ENCODE peak calls at places on chromosomes 6 and 20, in six cellular contexts. D, W, F, K, E and P are unnamed samples.

GRCh38 chr6:15519681-15520080 is 143.1 kb downstream of the DTNBP1 start:
- DNase-seq in D (no peak), W (no peak), F (no peak), K (no peak), E (no peak), P (no peak)

GRCh38 chr6:150848400-150848799 is 17.1 kb upstream of the MTHFD1L start:
- DNase-seq in D (no peak), W (no peak), F (no peak), K (no peak), E (no peak), P (no peak)

GRCh38 chr6:89368107-89368506 is 15.6 kb upstream of the UBE2J1 start:
- DNase-seq in D (no peak), W (peak), F (peak), K (peak), E (peak), P (no peak)

GRCh38 chr20:35215066-35215956 is 11.2 kb upstream of the MMP24 start:
- DNase-seq in D (no peak), W (no peak), F (no peak), K (no peak), E (no peak), P (no peak)

GRCh38 chr6:133953634-133954415 is 801 bp downstream of the TBPL1 start:
- DNase-seq in D (no peak), W (no peak), F (no peak), K (peak), E (no peak), P (no peak)

GRCh38 chr6:125670586-125670985 is 78.8 kb upstream of the HEY2 start:
- DNase-seq in D (no peak), W (no peak), F (peak), K (no peak), E (no peak), P (peak)

GRCh38 chr6:69349776-69350175 is 447.0 kb downstream of the LMBRD1 start:
- DNase-seq in D (no peak), W (no peak), F (no peak), K (no peak), E (no peak), P (no peak)

GRCh38 chr6:106473807-106474206 is 113.3 kb downstream of the CRYBG1 start:
- DNase-seq in D (peak), W (no peak), F (no peak), K (no peak), E (no peak), P (no peak)

GRCh38 chr6:111377558-111378120 is 105.4 kb downstream of the REV3L start:
- DNase-seq in D (no peak), W (no peak), F (no peak), K (no peak), E (no peak), P (no peak)

GRCh38 chr20:61963149-61963548 is 102.5 kb downstream of the TAF4 start:
- DNase-seq in D (no peak), W (peak), F (no peak), K (no peak), E (no peak), P (no peak)

GRCh38 chr20:45968081-45968671 is 3.8 kb downstream of the ZNF335 start:
- DNase-seq in D (no peak), W (peak), F (peak), K (no peak), E (peak), P (no peak)

GRCh38 chr20:9945406-9945805 is 89.4 kb upstream of the ANKEF1 start:
- DNase-seq in D (no peak), W (no peak), F (no peak), K (no peak), E (no peak), P (peak)

GRCh38 chr6:49744259-49744658 is at the start of gene CRISP3:
- DNase-seq in D (no peak), W (no peak), F (no peak), K (peak), E (no peak), P (no peak)

GRCh38 chr6:33192105-33192646 is at the start of gene COL11A2:
- DNase-seq in D (no peak), W (no peak), F (peak), K (no peak), E (no peak), P (no peak)

GRCh38 chr6:26156105-26156849 is 69.0 kb downstream of the HFE start:
- DNase-seq in D (peak), W (peak), F (peak), K (peak), E (peak), P (peak)

GRCh38 chr20:49811825-49812462 is 684 bp upstream of the SLC9A8 start:
- DNase-seq in D (peak), W (peak), F (peak), K (no peak), E (no peak), P (peak)

GRCh38 chr6:53294611-53295010 is 54.1 kb downstream of the ELOVL5 start:
- DNase-seq in D (no peak), W (no peak), F (no peak), K (no peak), E (no peak), P (no peak)

GRCh38 chr6:20723236-20723635 is 189.0 kb downstream of the CDKAL1 start:
- DNase-seq in D (no peak), W (no peak), F (no peak), K (no peak), E (no peak), P (no peak)

GRCh38 chr20:45456632-45457031 is 12.9 kb upstream of the WFDC2 start:
- DNase-seq in D (no peak), W (no peak), F (peak), K (peak), E (no peak), P (no peak)

GRCh38 chr6:158715330-158716311 is 65.8 kb downstream of the SYTL3 start:
- DNase-seq in D (no peak), W (no peak), F (no peak), K (no peak), E (no peak), P (no peak)

GRCh38 chr6:138104618-138105213 is 2.5 kb downstream of the PERP start:
- DNase-seq in D (no peak), W (no peak), F (no peak), K (no peak), E (no peak), P (no peak)

GRCh38 chr6:138105880-138106664 is 1.1 kb downstream of the PERP start:
- DNase-seq in D (no peak), W (no peak), F (peak), K (peak), E (no peak), P (no peak)

GRCh38 chr6:138106665-138107077 is 548 bp downstream of the PERP start:
- DNase-seq in D (no peak), W (no peak), F (no peak), K (no peak), E (no peak), P (no peak)

GRCh38 chr6:138103876-138104275 is 3.3 kb downstream of the PERP start:
- DNase-seq in D (no peak), W (no peak), F (no peak), K (no peak), E (no peak), P (no peak)

DNA sequence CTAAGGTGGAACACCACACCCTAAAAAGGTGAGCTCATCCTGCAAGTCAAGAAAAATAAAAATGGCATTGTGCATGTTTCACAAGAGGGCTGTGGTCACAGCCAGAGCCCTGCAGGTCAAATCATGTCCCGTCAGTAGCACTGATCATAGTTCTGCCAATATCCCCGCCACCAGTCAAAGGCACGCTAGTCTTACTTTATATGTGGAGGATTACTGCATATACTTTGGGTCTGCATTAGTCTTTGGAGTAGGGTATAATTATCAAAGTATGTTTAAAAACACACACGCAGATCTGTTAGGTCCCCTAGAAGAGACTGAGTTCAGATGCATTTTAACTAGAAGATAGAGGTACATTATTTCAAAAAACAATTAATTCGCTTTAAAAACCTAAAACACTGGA is 1.8 kb downstream of the PERP start:
- DNase-seq in D (no peak), W (no peak), F (no peak), K (peak), E (no peak), P (no peak)
- H3K4me3 ChIP-seq in D (peak), W (no peak), F (peak), K (peak), E (peak), P (peak)

GRCh38 chr6:142842423-142843261 is 102.3 kb downstream of the HIVEP2 start:
- DNase-seq in D (no peak), W (no peak), F (no peak), K (peak), E (no peak), P (no peak)
- H3K4me3 ChIP-seq in D (no peak), W (no peak), F (no peak), K (peak), E (peak), P (no peak)

DNA sequence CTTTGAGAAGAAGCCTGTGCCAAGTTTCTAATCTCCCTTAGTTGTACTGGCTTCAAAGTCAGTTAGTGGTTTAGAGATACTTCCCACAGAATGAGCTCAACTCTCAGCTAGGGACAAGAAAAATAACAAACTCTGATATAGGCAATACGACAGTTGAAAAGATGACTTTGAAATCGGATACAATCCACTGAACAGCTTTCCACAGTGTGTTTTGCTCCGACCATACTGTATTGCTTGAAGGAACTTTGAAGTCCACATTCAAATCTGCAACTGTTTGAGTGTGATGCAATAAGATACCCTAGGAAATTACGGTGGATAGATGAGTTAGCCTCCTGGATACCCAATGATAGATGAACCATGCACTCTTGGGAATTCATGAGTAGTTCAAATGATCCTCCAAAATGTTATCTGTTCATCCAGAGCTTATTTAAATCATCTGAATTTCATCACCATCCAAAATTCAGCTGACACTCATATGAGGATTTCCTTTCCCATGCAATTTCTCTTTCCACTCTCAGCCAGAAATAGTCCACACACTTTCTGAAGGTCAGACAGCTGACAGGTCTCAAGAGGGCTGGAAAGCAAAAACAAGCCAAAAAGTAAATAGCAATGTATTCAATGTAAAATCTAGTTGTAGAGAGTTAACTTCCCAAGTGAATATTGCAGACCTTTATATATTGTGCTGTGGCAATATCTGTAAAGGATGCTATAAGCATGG is 443.7 kb downstream of the HAO1 start:
- DNase-seq in D (peak), W (no peak), F (no peak), K (no peak), E (no peak), P (no peak)
- H3K4me3 ChIP-seq in D (no peak), W (no peak), F (no peak), K (no peak), E (no peak), P (no peak)

DNA sequence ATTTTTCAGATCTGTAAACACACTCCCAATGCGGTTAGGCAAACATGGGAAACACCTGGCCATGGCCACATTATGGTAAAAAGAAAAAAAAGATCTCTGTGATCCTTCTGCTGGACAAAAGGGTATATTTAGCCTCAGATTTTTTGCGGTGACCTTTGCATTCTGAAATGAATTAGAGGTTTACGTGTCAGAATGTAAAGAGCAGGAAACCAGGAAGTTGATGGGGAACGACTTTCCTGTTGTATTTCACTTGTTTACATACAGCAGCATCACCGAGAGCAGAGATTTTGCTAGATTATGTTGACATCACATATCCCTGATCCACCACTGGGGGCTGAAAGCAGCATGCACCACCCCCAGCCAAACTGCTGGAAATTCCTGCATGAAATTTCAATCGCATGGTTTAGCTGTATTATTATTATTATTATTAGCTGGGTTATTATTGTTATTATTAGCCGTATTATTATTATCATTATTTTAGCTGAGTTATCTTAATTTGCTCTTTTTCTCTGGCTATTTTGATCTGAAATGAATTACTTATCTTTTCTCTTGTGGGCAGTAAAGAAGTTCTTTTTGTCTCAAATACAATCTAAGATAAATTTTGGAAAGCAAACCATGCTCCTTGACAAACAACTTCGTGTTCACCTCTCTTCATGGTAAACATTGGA is 189.4 kb downstream of the ZFP64 start:
- DNase-seq in D (no peak), W (no peak), F (no peak), K (peak), E (no peak), P (no peak)
- H3K4me3 ChIP-seq in D (no peak), W (no peak), F (no peak), K (peak), E (no peak), P (no peak)

DNA sequence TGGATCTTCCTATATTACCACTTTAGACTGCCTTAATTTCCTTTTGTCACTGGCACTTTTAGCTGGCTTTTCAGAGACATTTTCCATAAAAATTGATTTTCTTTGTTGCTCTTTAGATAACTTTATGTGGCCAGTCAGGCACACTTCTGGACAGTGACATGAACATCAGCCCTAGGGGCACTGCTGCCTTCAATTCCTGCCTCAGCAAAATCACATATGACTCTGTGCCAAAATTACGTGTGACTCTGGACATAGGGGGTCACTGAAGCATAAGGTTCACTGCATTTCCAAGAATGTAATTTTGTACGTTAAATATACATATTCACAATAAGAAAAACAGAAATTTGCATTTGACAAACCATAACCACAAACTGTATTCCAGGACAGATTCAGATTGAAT is 66.6 kb downstream of the ESF1 start:
- DNase-seq in D (no peak), W (no peak), F (no peak), K (no peak), E (no peak), P (no peak)
- H3K4me3 ChIP-seq in D (no peak), W (no peak), F (no peak), K (no peak), E (no peak), P (no peak)

DNA sequence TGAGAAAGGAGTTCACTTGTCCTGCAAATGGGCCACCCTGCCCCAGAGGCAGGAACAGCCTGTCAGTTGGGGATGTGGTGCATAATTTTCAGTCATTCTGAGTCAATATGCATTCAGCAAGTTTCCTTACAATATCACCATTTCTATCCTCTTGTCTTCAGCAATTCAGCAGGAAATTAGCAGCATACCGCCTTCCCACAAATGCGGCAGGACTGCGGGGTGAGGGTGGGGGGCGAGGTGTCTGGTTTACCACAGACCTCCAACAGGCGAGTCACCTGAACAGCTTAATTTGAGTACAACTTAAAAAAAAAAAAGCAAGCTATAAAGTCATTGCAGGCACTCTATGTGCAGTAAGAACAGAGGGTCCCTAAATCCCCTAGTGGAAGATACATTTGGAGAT is 126.8 kb downstream of the MAP3K7 start:
- DNase-seq in D (no peak), W (no peak), F (no peak), K (no peak), E (no peak), P (no peak)
- H3K4me3 ChIP-seq in D (no peak), W (no peak), F (no peak), K (no peak), E (no peak), P (no peak)